ENCODE peak calls at places on chromosome 4, in four cellular contexts. M is H9; R is AG09309; O is stimulated activated CD4-positive, alpha-beta T cell treated with anti-CD3 and anti-CD28 coated beads, Interleukin-15, amount 100 ng/mL, for 1 hour. B is an unnamed sample.

GRCh38 chr4:20248155-20248558 is 3.5 kb upstream of the SLIT2 start:
- DNase-seq in M (no peak), R (peak), O (no peak), B (no peak)

GRCh38 chr4:26719954-26720552 is 136.2 kb downstream of the TBC1D19 start:
- DNase-seq in M (no peak), R (no peak), O (no peak), B (no peak)

GRCh38 chr4:118849867-118850812 is 14.2 kb upstream of the SEC24D start:
- DNase-seq in M (peak), R (no peak), O (no peak), B (no peak)

GRCh38 chr4:37682701-37683401 is 3.3 kb downstream of the RELL1 start:
- DNase-seq in M (no peak), R (no peak), O (no peak), B (no peak)

GRCh38 chr4:26065833-26066232 is 151.8 kb downstream of the SMIM20 start:
- DNase-seq in M (no peak), R (no peak), O (no peak), B (no peak)

GRCh38 chr4:139229534-139230039 is 50.4 kb downstream of the MGARP start:
- DNase-seq in M (no peak), R (no peak), O (no peak), B (no peak)

GRCh38 chr4:159363376-159363775 is 260.5 kb downstream of the RAPGEF2 start:
- DNase-seq in M (no peak), R (no peak), O (no peak), B (no peak)

GRCh38 chr4:158630893-158631292 is 40.8 kb downstream of the C4orf46 start:
- DNase-seq in M (no peak), R (peak), O (no peak), B (no peak)

GRCh38 chr4:184598753-184599491 is 50.3 kb downstream of the CASP3 start:
- DNase-seq in M (no peak), R (no peak), O (no peak), B (no peak)

B was measured in mesothelial cell of epicardium.